ENCODE peak calls at places on chromosomes 2 and 18, in four cellular contexts. J is H1, Y is SK-N-SH, X is GM12878. G is an unnamed sample.

GRCh38 chr2:198077477-198077876 is 273.1 kb downstream of the PLCL1 start:
- DNase-seq in X (no peak), Y (no peak), J (no peak), G (no peak)

GRCh38 chr2:224182498-224182897 is 143.4 kb upstream of the SERPINE2 start:
- DNase-seq in X (no peak), J (no peak), Y (no peak), G (no peak)

GRCh38 chr2:86039963-86040655 is 65.6 kb downstream of the POLR1A start:
- DNase-seq in Y (no peak), J (no peak), X (no peak), G (no peak)

GRCh38 chr2:173654146-173654895 is 299.6 kb downstream of the CDCA7 start:
- DNase-seq in X (no peak), J (no peak), Y (no peak), G (no peak)

GRCh38 chr2:142131016-142131714 is at the start of gene LRP1B:
- DNase-seq in Y (peak), J (peak), X (no peak), G (peak)

GRCh38 chr2:100071350-100072043 is 70.9 kb downstream of the AFF3 start:
- DNase-seq in J (no peak), X (no peak), Y (no peak), G (peak)

GRCh38 chr2:216033403-216033802 is 20.1 kb upstream of the MREG start:
- DNase-seq in Y (no peak), J (no peak), X (peak), G (no peak)

GRCh38 chr2:70687461-70687795 is 80.6 kb downstream of the ADD2 start:
- DNase-seq in J (no peak), X (no peak), Y (no peak), G (no peak)

GRCh38 chr2:46065152-46065551 is 232.1 kb upstream of the EPAS1 start:
- DNase-seq in Y (no peak), X (no peak), J (no peak), G (no peak)

GRCh38 chr2:224252601-224253000 is 149.3 kb downstream of the FAM124B start:
- DNase-seq in Y (peak), J (no peak), X (no peak), G (no peak)

GRCh38 chr2:216355738-216356137 is 16.5 kb downstream of the MARCHF4 start:
- DNase-seq in X (no peak), J (no peak), Y (no peak), G (no peak)

GRCh38 chr2:15561574-15562344 is 625 bp upstream of the NBAS start:
- DNase-seq in X (no peak), Y (peak), J (no peak), G (peak)

GRCh38 chr18:61551586-61551985 is 218.4 kb downstream of the CDH20 start:
- DNase-seq in J (peak), Y (peak), X (peak), G (peak)

GRCh38 chr18:27057459-27058302 is 127.4 kb downstream of the CHST9 start:
- DNase-seq in J (no peak), Y (no peak), X (no peak), G (peak)

GRCh38 chr18:48139427-48140347 is 209.2 kb upstream of the SMAD2 start:
- DNase-seq in J (no peak), X (no peak), Y (peak), G (no peak)

GRCh38 chr2:127663566-127664064 is 11.7 kb downstream of the LIMS2 start:
- DNase-seq in J (no peak), X (no peak), Y (no peak), G (no peak)

GRCh38 chr2:86185517-86186212 is 9.6 kb downstream of the IMMT start:
- DNase-seq in J (no peak), X (no peak), Y (no peak), G (no peak)

GRCh38 chr2:99488587-99488998 is 1.2 kb downstream of the REV1 start:
- DNase-seq in J (no peak), Y (peak), X (peak), G (peak)

GRCh38 chr2:178238144-178238521 is 43.8 kb downstream of the OSBPL6 start:
- DNase-seq in J (no peak), X (no peak), Y (no peak), G (no peak)

GRCh38 chr2:218194880-218195279 is 22.1 kb upstream of the ARPC2 start:
- DNase-seq in J (no peak), Y (no peak), X (no peak), G (no peak)

GRCh38 chr2:168622559-168622958 is 166.5 kb downstream of the CERS6 start:
- DNase-seq in X (no peak), J (no peak), Y (no peak), G (peak)

GRCh38 chr2:80126596-80127189 is 177.9 kb downstream of the LRRTM1 start:
- DNase-seq in J (no peak), Y (no peak), X (no peak), G (no peak)

GRCh38 chr2:64952113-64952895 is 36.9 kb upstream of the SLC1A4 start:
- DNase-seq in J (no peak), Y (no peak), X (no peak), G (no peak)

GRCh38 chr2:127637236-127637630 is 8.7 kb upstream of the GPR17 start:
- DNase-seq in Y (no peak), X (no peak), J (no peak), G (no peak)

GRCh38 chr18:32242395-32242794 is 52.6 kb downstream of the MEP1B start:
- DNase-seq in Y (no peak), X (no peak), J (no peak), G (no peak)

GRCh38 chr2:64288321-64288931 is 144.2 kb upstream of the PELI1 start:
- DNase-seq in J (no peak), Y (no peak), X (no peak), G (no peak)

GRCh38 chr2:159054985-159055384 is 86.5 kb downstream of the TANC1 start:
- DNase-seq in Y (no peak), X (no peak), J (no peak), G (no peak)

GRCh38 chr18:813405-814071 is 1.5 kb upstream of the YES1 start:
- DNase-seq in J (no peak), Y (no peak), X (no peak), G (no peak)

GRCh38 chr18:812123-812672 is at the start of gene YES1:
- DNase-seq in Y (peak), X (no peak), J (no peak), G (peak)

GRCh38 chr18:811192-812122 is 585 bp downstream of the YES1 start:
- DNase-seq in J (no peak), X (no peak), Y (no peak), G (no peak)

GRCh38 chr18:814300-815084 is 2.5 kb upstream of the YES1 start:
- DNase-seq in Y (no peak), X (no peak), J (no peak), G (no peak)

DNA sequence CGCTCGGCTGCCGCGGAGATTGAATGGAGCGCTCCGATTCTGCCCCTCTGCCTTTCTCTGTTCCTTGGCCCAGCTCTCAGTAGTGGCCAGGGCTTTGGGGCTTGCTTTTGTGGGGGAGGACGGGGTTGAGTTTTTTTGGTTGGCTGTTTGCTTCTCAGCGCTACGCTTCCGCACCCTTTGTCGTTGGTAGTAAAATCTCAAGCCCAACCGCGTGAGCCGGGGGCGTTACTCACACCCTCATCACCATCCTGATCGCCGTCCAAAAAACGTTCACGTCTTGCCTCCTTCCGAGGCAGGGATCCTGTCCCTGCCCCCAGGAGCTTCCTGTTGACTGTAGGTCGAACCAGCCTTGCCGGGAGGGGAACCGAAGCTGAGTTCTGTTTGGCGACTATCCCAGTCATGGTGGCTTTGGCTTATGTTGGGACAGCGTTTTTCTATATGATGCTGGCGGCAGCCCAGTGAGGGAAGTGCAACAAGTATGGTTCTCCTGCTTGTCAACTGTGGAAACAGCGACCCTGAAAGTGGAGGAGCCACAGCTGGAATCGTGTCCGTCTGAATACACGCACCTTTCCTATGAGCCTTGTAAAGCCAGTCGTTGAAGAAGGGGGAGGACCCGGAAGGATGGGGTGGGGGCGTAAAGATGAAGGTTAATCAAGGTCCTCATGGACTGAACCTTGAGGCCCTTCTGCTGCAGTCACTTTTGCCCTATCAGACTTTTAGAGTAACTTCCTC is 797 bp upstream of the YES1 start:
- DNase-seq in X (peak), Y (peak), J (no peak), G (peak)
- TF ChIP-seq TCF12 in X (no peak), Y (no peak), J (no peak), G (no peak)

DNA sequence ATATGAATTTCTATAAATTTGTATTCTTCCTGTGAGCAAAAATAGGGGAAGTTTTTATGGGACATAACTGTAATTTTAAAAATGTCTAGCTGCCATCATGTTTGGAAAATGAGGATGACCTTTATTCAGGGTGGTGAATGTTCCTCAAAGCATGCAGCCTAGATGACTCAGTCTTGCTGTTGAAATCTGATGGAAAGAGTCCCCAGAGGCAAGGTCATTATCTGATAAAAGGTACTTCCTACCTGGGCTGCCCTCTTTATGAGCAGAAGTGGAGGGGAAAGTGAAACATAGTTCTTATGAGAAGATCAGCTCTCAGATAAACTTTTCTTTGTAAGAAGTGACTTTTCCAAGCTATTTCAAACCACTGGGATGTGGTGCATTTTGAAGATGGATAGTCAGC is 1144.7 kb upstream of the PIK3C3 start:
- DNase-seq in Y (no peak), J (no peak), X (no peak), G (no peak)
- TF ChIP-seq TCF12 in Y (no peak), J (no peak), X (no peak), G (no peak)

GRCh38 chr2:233023007-233023760 is 9.3 kb upstream of the NEU2 start:
- DNase-seq in J (no peak), X (no peak), Y (no peak), G (no peak)

GRCh38 chr2:233023761-233024410 is 8.6 kb upstream of the NEU2 start:
- DNase-seq in Y (no peak), X (no peak), J (no peak), G (no peak)

GRCh38 chr2:233025706-233026105 is 6.8 kb upstream of the NEU2 start:
- DNase-seq in J (no peak), X (no peak), Y (no peak), G (no peak)

GRCh38 chr2:233029321-233029720 is 3.2 kb upstream of the NEU2 start:
- DNase-seq in Y (no peak), X (no peak), J (no peak), G (no peak)

GRCh38 chr2:233026211-233026813 is 6.2 kb upstream of the NEU2 start:
- DNase-seq in J (no peak), X (no peak), Y (no peak), G (no peak)
- TF ChIP-seq TCF12 in J (no peak), X (no peak), Y (no peak), G (no peak)

GRCh38 chr2:26772064-26773001 is 8.2 kb downstream of the SLC35F6 start:
- DNase-seq in X (no peak), J (no peak), Y (peak), G (peak)
- TF ChIP-seq TCF12 in X (no peak), J (no peak), Y (peak), G (no peak)

GRCh38 chr18:2411381-2411977 is 159.8 kb downstream of the METTL4 start:
- DNase-seq in J (no peak), X (no peak), Y (no peak), G (no peak)

GRCh38 chr18:2413352-2413751 is 158.0 kb downstream of the METTL4 start:
- DNase-seq in Y (no peak), X (no peak), J (no peak), G (no peak)

GRCh38 chr18:2409906-2410305 is 161.4 kb downstream of the METTL4 start:
- DNase-seq in J (no peak), Y (no peak), X (no peak), G (no peak)

GRCh38 chr18:2412261-2412660 is 159.0 kb downstream of the METTL4 start:
- DNase-seq in Y (no peak), X (no peak), J (no peak), G (no peak)

GRCh38 chr18:2410688-2411087 is 160.6 kb downstream of the METTL4 start:
- DNase-seq in Y (no peak), X (no peak), J (no peak), G (no peak)
- TF ChIP-seq TCF12 in Y (no peak), X (no peak), J (no peak), G (no peak)

GRCh38 chr2:18762667-18763066 is 173.3 kb upstream of the NT5C1B start:
- DNase-seq in X (no peak), J (no peak), Y (no peak), G (peak)
- TF ChIP-seq TCF12 in X (no peak), J (no peak), Y (peak), G (no peak)

DNA sequence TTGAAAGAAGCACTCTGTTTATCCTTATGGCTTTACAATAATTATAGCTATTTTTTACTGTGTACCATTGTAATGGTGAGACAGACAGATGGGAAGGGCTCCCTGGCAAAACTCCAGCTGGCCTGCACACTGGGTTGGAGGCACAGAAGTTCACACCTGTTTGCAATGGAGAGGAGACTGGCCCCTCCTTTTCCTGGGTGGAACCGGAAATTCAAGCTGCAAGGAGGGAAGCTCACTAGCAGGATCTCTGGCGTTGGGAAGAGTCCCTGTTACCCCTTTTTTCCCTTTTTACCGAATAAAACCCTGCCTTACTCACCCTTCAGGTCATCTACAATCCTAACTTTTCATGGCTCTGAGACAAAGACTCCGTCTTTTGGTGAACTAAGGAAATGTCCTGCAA is 100.3 kb upstream of the TFPI start:
- DNase-seq in X (no peak), J (no peak), Y (no peak), G (no peak)
- TF ChIP-seq TCF12 in X (no peak), J (no peak), Y (no peak), G (no peak)

DNA sequence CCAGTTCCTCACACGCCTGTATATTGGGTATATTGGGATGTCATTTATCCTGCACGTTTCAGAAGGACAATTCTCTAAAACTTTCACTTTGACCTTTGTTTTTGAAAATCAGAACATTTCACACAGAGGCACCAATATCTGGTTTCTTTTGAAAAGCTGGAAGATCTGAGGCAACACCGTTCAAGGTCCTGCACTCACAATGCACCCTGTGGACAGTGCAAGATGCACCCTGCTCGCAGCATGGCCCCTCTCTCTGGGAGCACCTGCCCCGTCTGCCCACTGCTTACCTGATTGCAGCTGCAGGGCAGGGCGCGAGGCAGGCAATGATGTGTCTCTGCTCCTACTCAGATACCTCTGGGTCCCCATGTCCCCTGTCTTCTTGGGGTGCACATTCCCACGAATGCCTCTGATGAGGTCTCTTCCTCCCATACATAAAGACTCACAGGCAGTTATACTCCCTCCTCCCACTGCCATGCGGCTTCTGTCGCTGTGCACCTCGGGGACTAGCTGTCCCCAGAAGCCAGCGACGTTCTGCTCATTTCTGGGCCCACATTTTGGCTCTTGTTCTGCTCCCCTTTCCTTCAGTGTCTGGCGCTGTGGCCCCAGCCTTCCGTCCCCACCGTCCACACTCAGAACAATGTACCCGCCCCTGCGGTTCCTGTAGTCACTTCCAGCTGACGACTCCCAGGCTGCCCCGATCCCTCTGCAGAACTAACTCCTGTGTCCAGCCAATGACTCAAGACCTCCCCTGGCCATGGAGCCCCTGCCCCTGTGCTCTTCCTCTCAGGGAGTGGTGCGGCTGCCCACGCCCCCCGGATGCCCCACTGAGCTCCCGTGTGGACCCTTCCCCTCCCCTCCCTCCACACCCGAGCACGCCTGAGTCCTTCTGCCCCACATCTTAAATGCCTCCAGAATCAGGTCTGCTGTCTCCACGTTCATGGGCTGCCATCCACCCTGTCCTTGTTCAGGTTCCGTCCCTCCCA is at the start of gene OR6B3:
- DNase-seq in J (no peak), Y (no peak), X (no peak), G (no peak)
- TF ChIP-seq TCF12 in J (no peak), Y (no peak), X (no peak), G (no peak)

GRCh38 chr18:8808001-8808400 is 102.6 kb downstream of the MTCL1 start:
- DNase-seq in J (no peak), Y (peak), X (no peak), G (no peak)

GRCh38 chr18:8807502-8807833 is 102.1 kb downstream of the MTCL1 start:
- DNase-seq in J (no peak), X (no peak), Y (no peak), G (no peak)

GRCh38 chr18:8811115-8811514 is 105.8 kb downstream of the MTCL1 start:
- DNase-seq in X (no peak), Y (no peak), J (no peak), G (no peak)

GRCh38 chr18:8810157-8810556 is 104.8 kb downstream of the MTCL1 start:
- DNase-seq in X (no peak), J (no peak), Y (no peak), G (no peak)

DNA sequence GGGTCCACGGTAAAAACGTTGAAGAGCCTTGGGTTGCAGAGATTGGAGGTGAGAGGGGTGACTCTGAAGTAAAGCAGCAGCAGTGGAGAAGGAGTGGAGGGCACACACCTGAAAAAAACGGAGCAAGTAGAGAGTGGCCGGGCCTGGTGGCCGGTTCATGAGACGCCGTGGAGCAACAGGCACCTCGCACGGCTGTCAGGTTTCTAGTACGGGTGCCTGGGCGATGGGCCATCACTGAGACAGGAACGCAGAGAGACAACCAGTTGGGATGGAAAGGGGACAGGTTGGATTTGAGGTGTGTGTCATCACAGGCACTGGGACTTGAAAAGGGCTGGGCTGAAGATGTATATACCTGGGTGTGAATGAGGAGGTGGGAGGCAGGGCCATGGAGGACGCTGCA is 104.2 kb downstream of the MTCL1 start:
- DNase-seq in Y (no peak), X (no peak), J (no peak), G (no peak)
- TF ChIP-seq TCF12 in Y (no peak), X (no peak), J (no peak), G (no peak)

GRCh38 chr18:68275616-68276015 is 439.3 kb downstream of the TMX3 start:
- DNase-seq in Y (no peak), X (no peak), J (no peak), G (no peak)

GRCh38 chr18:68267583-68267982 is 447.3 kb downstream of the TMX3 start:
- DNase-seq in X (no peak), J (no peak), Y (no peak), G (no peak)

GRCh38 chr18:68270009-68270408 is 444.9 kb downstream of the TMX3 start:
- DNase-seq in X (no peak), Y (no peak), J (no peak), G (no peak)
- TF ChIP-seq TCF12 in X (no peak), Y (no peak), J (no peak), G (no peak)